ENCODE peak calls at places on chromosomes 5 and 9, in five cellular contexts. Z is NAMALWA, P is HTR-8/SVneo, S is AG08396, M is cardiac muscle cell. L is an unnamed sample.

GRCh38 chr5:55600086-55600485 is 65.3 kb upstream of the PLPP1 start:
- DNase-seq in M (no peak), S (no peak), Z (no peak), P (no peak), L (no peak)

GRCh38 chr9:132214027-132214622 is 52.3 kb downstream of the NTNG2 start:
- DNase-seq in M (peak; percentile 93), Z (no peak), S (peak; percentile 95), P (peak; percentile 92), L (no peak)

GRCh38 chr9:136899196-136899595 is 12.9 kb downstream of the TRAF2 start:
- DNase-seq in S (no peak), M (no peak), P (no peak), Z (no peak), L (no peak)

GRCh38 chr5:131671994-131672655 is 37.1 kb upstream of the RAPGEF6 start:
- DNase-seq in S (peak; percentile 47), P (no peak), M (peak; percentile 98), Z (no peak), L (no peak)

GRCh38 chr5:555058-555623 is 30.9 kb upstream of the SLC9A3 start:
- DNase-seq in S (no peak), P (no peak), M (no peak), Z (peak; percentile 41), L (no peak)

GRCh38 chr5:78611161-78611605 is 37.4 kb downstream of the LHFPL2 start:
- DNase-seq in M (no peak), Z (no peak), P (no peak), S (no peak), L (no peak)

GRCh38 chr5:3595102-3595961 is at the start of gene IRX1:
- DNase-seq in S (no peak), P (no peak), M (no peak), Z (no peak), L (peak; percentile 48)

GRCh38 chr5:22908129-22908528 is 55.0 kb upstream of the CDH12 start:
- DNase-seq in M (no peak), P (no peak), Z (no peak), S (no peak), L (no peak)

GRCh38 chr5:78547171-78547570 is 101.4 kb downstream of the LHFPL2 start:
- DNase-seq in Z (no peak), S (peak; percentile 43), M (peak; percentile 63), P (no peak), L (no peak)

GRCh38 chr9:134361843-134362414 is 35.7 kb downstream of the RXRA start:
- DNase-seq in P (no peak), M (no peak), S (no peak), Z (no peak), L (no peak)

GRCh38 chr9:106755727-106756126 is 107.2 kb upstream of the ZNF462 start:
- DNase-seq in P (no peak), Z (no peak), S (no peak), M (no peak), L (no peak)

GRCh38 chr9:93059097-93059959 is 827 bp downstream of the SUSD3 start:
- DNase-seq in Z (peak; percentile 58), S (no peak), P (no peak), M (no peak), L (peak; percentile 44)

GRCh38 chr5:73997936-73998335 is 371.9 kb downstream of the ARHGEF28 start:
- DNase-seq in Z (no peak), P (no peak), S (no peak), M (no peak), L (no peak)

GRCh38 chr5:107395632-107396350 is 274.9 kb downstream of the EFNA5 start:
- DNase-seq in P (no peak), S (no peak), Z (no peak), M (no peak), L (no peak)

GRCh38 chr5:92599217-92599810 is 981.7 kb downstream of the NR2F1-AS1 start:
- DNase-seq in M (no peak), Z (no peak), P (no peak), S (peak; percentile 3), L (no peak)

GRCh38 chr9:112734892-112735291 is 15.7 kb upstream of the SNX30 start:
- DNase-seq in Z (no peak), M (no peak), P (no peak), S (no peak), L (no peak)

GRCh38 chr5:33888582-33888981 is 3.2 kb downstream of the ADAMTS12 start:
- DNase-seq in S (peak; percentile 56), P (no peak), Z (no peak), M (peak; percentile 82), L (no peak)

GRCh38 chr9:135830496-135830895 is 76.8 kb downstream of the CAMSAP1 start:
- DNase-seq in S (no peak), M (no peak), P (no peak), Z (no peak), L (no peak)

GRCh38 chr5:141934099-141934844 is 10.6 kb downstream of the DELE1 start:
- DNase-seq in P (no peak), Z (no peak), S (no peak), M (peak; percentile 10), L (no peak)

GRCh38 chr5:154138701-154139100 is 51.8 kb upstream of the GALNT10 start:
- DNase-seq in P (no peak), Z (no peak), S (no peak), M (peak; percentile 79), L (no peak)

GRCh38 chr9:113851860-113852259 is 24.2 kb upstream of the ZNF618 start:
- DNase-seq in Z (no peak), P (no peak), M (no peak), S (no peak), L (no peak)

GRCh38 chr5:138466900-138467710 is 1.8 kb downstream of the EGR1 start:
- DNase-seq in M (peak; percentile 60), S (peak; percentile 12), Z (no peak), P (no peak), L (no peak)

GRCh38 chr5:180313677-180314076 is 21.8 kb upstream of the MAPK9 start:
- DNase-seq in S (no peak), P (no peak), M (no peak), Z (no peak), L (peak; percentile 91)